ENCODE peak calls at places on chromosomes 6 and 20, in five cellular contexts. T is PC-3, M is fibroblast of lung, R is HCT116, V is HepG2. Q is an unnamed sample. For H4K20me1, the result is how much of the 10 kb centered on the place peaks cover.

GRCh38 chr6:56480246-56480645 is 162.4 kb downstream of the DST start:
- DNase-seq in T (peak), R (no peak), M (no peak), V (no peak), Q (no peak)

GRCh38 chr6:6811151-6812002 is 222.9 kb downstream of the LY86 start:
- DNase-seq in R (peak), V (peak), M (peak), T (peak), Q (peak)

GRCh38 chr20:10761786-10762185 is 88.0 kb upstream of the JAG1 start:
- DNase-seq in T (peak), V (peak), M (peak), R (no peak), Q (peak)

GRCh38 chr6:48048460-48049146 is 62.4 kb downstream of the PTCHD4 start:
- DNase-seq in V (no peak), R (no peak), M (no peak), T (no peak), Q (no peak)

GRCh38 chr20:57562541-57563465 is 1.9 kb downstream of the PCK1 start:
- DNase-seq in M (no peak), R (no peak), T (no peak), V (no peak), Q (no peak)

GRCh38 chr6:2951723-2952122 is 19.6 kb downstream of the SERPINB6 start:
- DNase-seq in T (no peak), V (no peak), M (no peak), R (no peak), Q (no peak)

GRCh38 chr20:23926526-23926880 is 47.0 kb upstream of the CST5 start:
- DNase-seq in V (no peak), R (no peak), M (no peak), T (no peak), Q (no peak)

GRCh38 chr6:146336200-146336599 is 207.4 kb upstream of the RAB32 start:
- DNase-seq in R (no peak), T (no peak), V (no peak), M (no peak), Q (peak)

GRCh38 chr6:41426438-41426851 is 91.0 kb downstream of the NCR2 start:
- DNase-seq in M (no peak), V (no peak), R (no peak), T (no peak), Q (no peak)

GRCh38 chr6:133568970-133569889 is 319.7 kb upstream of the TCF21 start:
- DNase-seq in T (peak), R (peak), V (peak), M (peak), Q (peak)

GRCh38 chr20:62517901-62518610 is 42.3 kb upstream of the GATA5 start:
- DNase-seq in T (no peak), R (no peak), V (no peak), M (no peak), Q (no peak)

GRCh38 chr6:14372738-14373484 is 255.3 kb downstream of the CD83 start:
- DNase-seq in T (no peak), V (no peak), R (no peak), M (no peak), Q (no peak)

GRCh38 chr6:152129606-152130249 is 322.2 kb downstream of the ESR1 start:
- DNase-seq in V (no peak), M (peak), R (no peak), T (no peak), Q (no peak)

GRCh38 chr6:68122032-68122431 is 513.0 kb upstream of the ADGRB3 start:
- DNase-seq in M (no peak), V (no peak), T (no peak), R (no peak), Q (no peak)

GRCh38 chr6:154593122-154593521 is 82.6 kb upstream of the CNKSR3 start:
- DNase-seq in V (peak), R (no peak), T (no peak), M (no peak), Q (peak)

GRCh38 chr20:237918-238317 is 10.9 kb downstream of the DEFB129 start:
- DNase-seq in M (no peak), V (no peak), T (no peak), R (no peak), Q (no peak)

GRCh38 chr20:21569586-21569985 is 55.7 kb upstream of the NKX2-2 start:
- DNase-seq in M (no peak), V (no peak), T (no peak), R (no peak), Q (no peak)

GRCh38 chr6:54138795-54139194 is 27.6 kb downstream of the MLIP start:
- DNase-seq in R (no peak), M (no peak), V (no peak), T (no peak), Q (no peak)

GRCh38 chr6:92376711-92377110 is 1042.6 kb downstream of the EPHA7 start:
- DNase-seq in R (no peak), V (no peak), T (no peak), M (peak), Q (peak)

GRCh38 chr6:5044866-5045265 is 40.3 kb upstream of the PPP1R3G start:
- DNase-seq in V (no peak), T (no peak), R (no peak), M (no peak), Q (no peak)

GRCh38 chr20:34211591-34211990 is 29.6 kb upstream of the ASIP start:
- DNase-seq in M (no peak), T (no peak), R (no peak), V (no peak), Q (no peak)

GRCh38 chr6:73739097-73739496 is 43.1 kb downstream of the CD109 start:
- DNase-seq in T (peak), M (peak), R (peak), V (peak), Q (peak)

GRCh38 chr6:16649241-16649640 is 112.0 kb downstream of the ATXN1 start:
- DNase-seq in M (no peak), T (no peak), R (no peak), V (no peak), Q (no peak)

GRCh38 chr6:837380-837779 is 144.4 kb upstream of the EXOC2 start:
- DNase-seq in T (no peak), V (peak), M (no peak), R (no peak), Q (no peak)

GRCh38 chr6:57089265-57089664 is 723 bp upstream of the ZNF451 start:
- DNase-seq in V (no peak), M (no peak), R (no peak), T (peak), Q (no peak)

GRCh38 chr6:44011350-44011925 is 115.8 kb downstream of the MRPL14 start:
- DNase-seq in M (no peak), T (peak), V (no peak), R (no peak), Q (peak)

GRCh38 chr6:8006208-8006607 is 58.0 kb downstream of the BLOC1S5 start:
- DNase-seq in T (peak), R (peak), M (peak), V (peak), Q (no peak)

GRCh38 chr6:71510057-71510713 is 221.6 kb downstream of the OGFRL1 start:
- DNase-seq in T (peak), R (peak), M (peak), V (peak), Q (peak)

GRCh38 chr6:11460837-11461661 is 76.5 kb upstream of the TMEM170B start:
- DNase-seq in T (no peak), M (no peak), R (no peak), V (no peak), Q (no peak)

GRCh38 chr6:157235600-157236039 is 87.7 kb downstream of the TMEM242 start:
- DNase-seq in V (peak), T (no peak), R (no peak), M (peak), Q (peak)

GRCh38 chr20:4569092-4569491 is 152.6 kb upstream of the PRND start:
- DNase-seq in R (no peak), T (no peak), M (no peak), V (no peak), Q (no peak)

GRCh38 chr20:1832634-1833033 is 62.6 kb upstream of the SIRPA start:
- DNase-seq in M (no peak), R (no peak), V (no peak), T (no peak), Q (no peak)

GRCh38 chr6:129638055-129639019 is 71.6 kb downstream of the ARHGAP18 start:
- DNase-seq in V (peak), R (no peak), M (peak), T (no peak), Q (peak)

GRCh38 chr6:75266716-75267291 is 17.8 kb downstream of the TMEM30A start:
- DNase-seq in R (no peak), T (peak), M (peak), V (peak), Q (no peak)

GRCh38 chr6:150298029-150298380 is 70.8 kb upstream of the IYD start:
- DNase-seq in M (no peak), R (no peak), V (no peak), T (no peak), Q (no peak)

GRCh38 chr20:19816386-19816785 is 58.3 kb downstream of the RIN2 start:
- DNase-seq in V (no peak), R (no peak), T (peak), M (no peak), Q (no peak)

GRCh38 chr20:53956013-53956715 is 114.2 kb downstream of the BCAS1 start:
- DNase-seq in R (no peak), M (no peak), V (no peak), T (no peak), Q (no peak)

GRCh38 chr6:53410508-53411258 is 61.9 kb upstream of the ELOVL5 start:
- DNase-seq in R (peak), M (peak), T (peak), V (peak), Q (no peak)

GRCh38 chr6:163331245-163331644 is 83.3 kb upstream of the QKI start:
- DNase-seq in R (no peak), V (no peak), M (no peak), T (no peak), Q (no peak)

GRCh38 chr6:163327936-163328335 is 86.6 kb upstream of the QKI start:
- DNase-seq in V (no peak), M (no peak), T (no peak), R (no peak), Q (no peak)

GRCh38 chr6:163327165-163327880 is 87.2 kb upstream of the QKI start:
- DNase-seq in V (no peak), T (no peak), R (no peak), M (no peak), Q (no peak)

GRCh38 chr6:163329991-163330390 is 84.5 kb upstream of the QKI start:
- DNase-seq in M (no peak), V (no peak), T (no peak), R (no peak), Q (peak)

GRCh38 chr6:163328411-163328810 is 86.1 kb upstream of the QKI start:
- DNase-seq in M (no peak), T (no peak), R (no peak), V (no peak), Q (no peak)
- H2AFZ ChIP-seq in M (no peak), T (no peak), R (no peak), V (no peak), Q (no peak)

DNA sequence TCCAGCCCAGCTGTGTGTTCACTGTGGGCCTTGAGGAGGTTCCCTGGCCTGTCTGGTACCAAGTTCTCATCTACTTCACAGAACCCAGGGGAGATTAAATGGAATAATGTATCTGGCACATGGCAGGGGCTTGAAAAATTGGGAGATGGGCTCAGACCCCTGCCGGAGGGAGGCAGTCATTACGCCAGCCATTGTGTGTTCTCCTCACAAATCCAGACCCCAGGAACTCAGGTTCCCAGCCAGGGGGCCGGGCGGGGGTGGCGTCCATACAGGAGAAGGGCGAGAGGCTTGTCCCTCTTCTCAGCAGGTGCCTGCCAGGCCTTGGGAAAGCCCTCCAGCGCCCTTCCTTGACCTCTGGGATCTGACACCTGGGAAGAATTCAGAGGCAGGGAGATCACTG is 8.1 kb downstream of the NOL4L start:
- DNase-seq in T (no peak), V (no peak), M (no peak), R (no peak), Q (no peak)
- H4K20me1 ChIP-seq in T (under half), V (under half), M (under half), R (under half), Q (under half)

DNA sequence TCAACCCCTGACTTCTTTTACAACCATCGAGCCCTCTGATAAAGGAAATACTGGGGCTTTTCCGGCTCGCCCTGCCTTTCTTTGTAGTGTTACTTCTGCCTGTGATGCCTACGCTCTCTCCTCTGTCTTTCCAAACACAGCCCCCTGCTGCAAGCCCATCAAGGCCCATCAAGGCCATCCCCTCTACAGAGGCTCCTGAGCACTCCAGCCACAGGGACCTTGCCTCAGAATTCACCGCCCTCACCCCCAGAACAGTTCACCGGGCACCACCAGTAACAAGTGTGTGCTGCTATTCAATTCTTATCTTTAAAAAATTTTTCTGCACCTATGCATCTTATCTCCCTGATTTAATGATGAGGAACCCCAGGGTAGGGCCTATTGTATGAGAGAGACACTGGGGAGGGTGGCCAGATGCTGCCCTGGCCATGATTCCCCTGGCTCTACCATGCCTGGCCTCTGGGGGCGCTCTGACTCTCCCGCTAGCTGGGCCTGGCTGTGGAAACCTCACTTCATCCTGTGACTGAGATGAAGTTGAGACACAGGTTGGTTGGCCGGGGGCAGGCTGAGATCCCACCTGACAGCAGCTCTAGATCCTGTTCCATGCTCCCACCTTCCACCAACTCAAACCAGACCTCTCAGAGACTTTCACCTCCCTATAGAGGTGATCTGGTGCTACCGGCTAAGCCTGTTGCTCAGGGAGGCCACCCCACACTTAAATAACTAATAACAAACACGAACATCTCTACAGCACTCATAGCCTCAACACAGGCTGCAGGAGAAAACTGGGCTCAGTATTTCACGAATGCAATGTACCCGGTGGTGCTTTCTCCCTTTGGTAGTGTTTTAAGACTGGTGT is 19.2 kb upstream of the GLP1R start:
- DNase-seq in T (peak), M (no peak), V (peak), R (peak), Q (no peak)
- TF ChIP-seq CTCF in T (peak), M (peak), V (peak), R (peak), Q (peak)

GRCh38 chr20:35617397-35618031 is 1.9 kb downstream of the SPAG4 start:
- DNase-seq in R (no peak), T (peak), M (peak), V (peak), Q (peak)
- H2AFZ ChIP-seq in R (no peak), T (peak), M (peak), V (no peak), Q (peak)

GRCh38 chr6:32847795-32848194 is 3.9 kb upstream of the PSMB8 start:
- DNase-seq in T (no peak), V (no peak), M (no peak), R (no peak), Q (no peak)
- H4K20me1 ChIP-seq in T (under half), V (under half), M (under half), R (under half), Q (under half)

GRCh38 chr6:142155895-142156757 is 9.1 kb downstream of the VTA1 start:
- DNase-seq in T (peak), R (peak), M (peak), V (peak), Q (no peak)
- TF ChIP-seq CTCF in T (peak), R (peak), M (peak), V (peak), Q (peak)

DNA sequence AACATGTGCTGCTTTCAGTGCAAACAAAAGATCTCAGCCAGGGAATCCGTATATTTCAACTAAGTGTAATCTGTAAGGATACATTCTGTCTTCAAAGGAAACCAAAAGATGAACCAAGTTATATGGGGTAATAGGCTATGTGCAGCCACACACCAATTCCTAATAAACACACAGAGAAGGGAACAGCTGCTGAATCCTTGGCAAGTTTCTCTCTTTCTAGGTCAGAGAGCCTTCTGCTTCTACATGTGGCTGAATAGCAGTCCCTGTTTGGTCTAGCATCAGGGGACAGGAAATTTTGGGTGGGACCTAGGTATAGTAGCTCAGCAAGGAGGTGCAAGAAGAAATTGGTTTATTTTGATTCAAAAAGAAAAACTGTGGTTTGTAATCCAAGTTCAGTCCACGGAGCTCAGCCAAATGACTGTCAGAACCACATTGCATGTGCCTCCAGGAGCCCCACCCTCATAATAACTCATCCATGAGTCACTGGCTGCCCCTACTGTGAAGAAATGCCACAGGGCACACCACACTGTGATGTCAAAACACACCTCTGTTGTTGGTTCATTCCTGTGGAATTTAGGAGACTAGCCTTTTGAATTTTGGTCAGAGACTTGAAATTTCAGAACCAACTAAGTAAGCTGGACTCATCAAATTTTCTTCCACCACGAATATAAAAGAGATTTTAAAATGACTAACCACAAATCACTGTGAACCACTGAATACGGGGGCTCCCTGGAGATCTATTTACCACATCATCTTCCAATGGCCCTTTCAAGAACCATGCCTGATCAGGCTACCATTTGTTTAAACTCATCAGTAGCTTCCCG is 21.1 kb downstream of the SPTLC3 start:
- DNase-seq in V (peak), R (peak), M (peak), T (peak), Q (peak)
- H2AFZ ChIP-seq in V (no peak), R (no peak), M (no peak), T (peak), Q (no peak)